ENCODE peak calls at places on chromosomes 12 and 14, in six cellular contexts. One of them, this sample, is unnamed.

GRCh38 chr14:55120466-55121144 is 8.4 kb upstream of the LGALS3 start:
- DNase-seq in breast epithelium: no peak
- DNase-seq in uterus: no peak
- DNase-seq in ovary: no peak
- DNase-seq in adrenal gland: no peak
- DNase-seq in transverse colon: peak; percentile 48
- DNase-seq in this sample: peak; percentile 41

GRCh38 chr14:54189358-54190354 is 207.2 kb upstream of the CDKN3 start:
- DNase-seq in uterus: no peak
- DNase-seq in adrenal gland: no peak
- DNase-seq in transverse colon: no peak
- DNase-seq in breast epithelium: no peak
- DNase-seq in ovary: no peak
- DNase-seq in this sample: no peak

GRCh38 chr12:19884081-19884480 is 444.8 kb downstream of the AEBP2 start:
- DNase-seq in breast epithelium: no peak
- DNase-seq in uterus: no peak
- DNase-seq in ovary: no peak
- DNase-seq in adrenal gland: no peak
- DNase-seq in transverse colon: no peak
- DNase-seq in this sample: no peak

GRCh38 chr14:40292664-40293063 is 860.4 kb upstream of the FBXO33 start:
- DNase-seq in uterus: no peak
- DNase-seq in adrenal gland: no peak
- DNase-seq in ovary: no peak
- DNase-seq in transverse colon: no peak
- DNase-seq in breast epithelium: no peak
- DNase-seq in this sample: no peak

GRCh38 chr14:99521176-99522024 is 40.2 kb downstream of the CCNK start:
- DNase-seq in breast epithelium: no peak
- DNase-seq in adrenal gland: no peak
- DNase-seq in transverse colon: no peak
- DNase-seq in uterus: no peak
- DNase-seq in ovary: no peak
- DNase-seq in this sample: no peak

GRCh38 chr12:64694130-64695078 is 64.8 kb downstream of the GNS start:
- DNase-seq in adrenal gland: no peak
- DNase-seq in ovary: no peak
- DNase-seq in transverse colon: no peak
- DNase-seq in breast epithelium: no peak
- DNase-seq in uterus: no peak
- DNase-seq in this sample: peak; percentile 14

GRCh38 chr12:46455648-46456352 is 83.2 kb upstream of the SLC38A2 start:
- DNase-seq in breast epithelium: no peak
- DNase-seq in transverse colon: no peak
- DNase-seq in ovary: no peak
- DNase-seq in uterus: no peak
- DNase-seq in adrenal gland: no peak
- DNase-seq in this sample: no peak

GRCh38 chr12:81439344-81439743 is 319.8 kb downstream of the PPFIA2 start:
- DNase-seq in uterus: no peak
- DNase-seq in transverse colon: no peak
- DNase-seq in ovary: no peak
- DNase-seq in adrenal gland: no peak
- DNase-seq in breast epithelium: no peak
- DNase-seq in this sample: no peak

GRCh38 chr14:37596790-37597189 is 1.4 kb downstream of the TTC6 start:
- DNase-seq in adrenal gland: no peak
- DNase-seq in uterus: no peak
- DNase-seq in breast epithelium: no peak
- DNase-seq in ovary: no peak
- DNase-seq in transverse colon: no peak
- DNase-seq in this sample: no peak

GRCh38 chr12:113722747-113723146 is 243.4 kb downstream of the RBM19 start:
- DNase-seq in uterus: no peak
- DNase-seq in ovary: no peak
- DNase-seq in adrenal gland: no peak
- DNase-seq in transverse colon: no peak
- DNase-seq in breast epithelium: no peak
- DNase-seq in this sample: no peak

GRCh38 chr12:5794156-5794555 is 150.9 kb downstream of the ANO2 start:
- DNase-seq in uterus: no peak
- DNase-seq in ovary: no peak
- DNase-seq in breast epithelium: no peak
- DNase-seq in adrenal gland: no peak
- DNase-seq in transverse colon: no peak
- DNase-seq in this sample: no peak

GRCh38 chr14:80618751-80619329 is 322.7 kb downstream of the CEP128 start:
- DNase-seq in uterus: no peak
- DNase-seq in adrenal gland: no peak
- DNase-seq in transverse colon: no peak
- DNase-seq in breast epithelium: no peak
- DNase-seq in ovary: no peak
- DNase-seq in this sample: no peak

GRCh38 chr12:113056381-113056630 is 224 bp upstream of the DTX1 start:
- DNase-seq in ovary: no peak
- DNase-seq in uterus: no peak
- DNase-seq in transverse colon: no peak
- DNase-seq in adrenal gland: no peak
- DNase-seq in breast epithelium: no peak
- DNase-seq in this sample: no peak

GRCh38 chr14:80585506-80585835 is 356.1 kb downstream of the CEP128 start:
- DNase-seq in adrenal gland: no peak
- DNase-seq in transverse colon: no peak
- DNase-seq in breast epithelium: no peak
- DNase-seq in ovary: no peak
- DNase-seq in uterus: no peak
- DNase-seq in this sample: no peak

GRCh38 chr12:46585854-46586621 is 213.5 kb upstream of the SLC38A2 start:
- DNase-seq in breast epithelium: no peak
- DNase-seq in adrenal gland: no peak
- DNase-seq in ovary: no peak
- DNase-seq in transverse colon: peak; percentile 62
- DNase-seq in uterus: no peak
- DNase-seq in this sample: no peak

GRCh38 chr14:90900712-90901111 is 84.5 kb upstream of the TTC7B start:
- DNase-seq in ovary: no peak
- DNase-seq in adrenal gland: no peak
- DNase-seq in transverse colon: no peak
- DNase-seq in uterus: no peak
- DNase-seq in breast epithelium: no peak
- DNase-seq in this sample: no peak

GRCh38 chr12:50387487-50387886 is 8.9 kb downstream of the FAM186A start:
- DNase-seq in breast epithelium: no peak
- DNase-seq in adrenal gland: no peak
- DNase-seq in uterus: no peak
- DNase-seq in ovary: no peak
- DNase-seq in transverse colon: no peak
- DNase-seq in this sample: no peak

GRCh38 chr14:24307575-24308341 is at the start of gene CIDEB:
- DNase-seq in transverse colon: peak; percentile 86
- DNase-seq in adrenal gland: peak; percentile 63
- DNase-seq in ovary: peak; percentile 67
- DNase-seq in uterus: no peak
- DNase-seq in breast epithelium: no peak
- DNase-seq in this sample: peak; percentile 60

GRCh38 chr12:94762259-94762942 is 112.0 kb upstream of the TMCC3 start:
- DNase-seq in transverse colon: no peak
- DNase-seq in uterus: no peak
- DNase-seq in adrenal gland: no peak
- DNase-seq in ovary: no peak
- DNase-seq in breast epithelium: no peak
- DNase-seq in this sample: no peak

GRCh38 chr12:29164477-29165163 is 15.5 kb downstream of the FAR2 start:
- DNase-seq in breast epithelium: no peak
- DNase-seq in adrenal gland: no peak
- DNase-seq in ovary: no peak
- DNase-seq in uterus: no peak
- DNase-seq in transverse colon: no peak
- DNase-seq in this sample: peak; percentile 23

GRCh38 chr14:103522649-103523582 is at the start of gene CKB:
- DNase-seq in uterus: peak; percentile 71
- DNase-seq in transverse colon: peak; percentile 83
- DNase-seq in adrenal gland: peak; percentile 70
- DNase-seq in breast epithelium: no peak
- DNase-seq in ovary: peak; percentile 88
- DNase-seq in this sample: peak; percentile 61
- TF ChIP-seq POLR2A in uterus: peak; percentile 79
- TF ChIP-seq POLR2A in transverse colon: peak; percentile 70
- TF ChIP-seq POLR2A in adrenal gland: peak; percentile 83
- TF ChIP-seq POLR2A in breast epithelium: no peak
- TF ChIP-seq POLR2A in ovary: peak; percentile 69
- TF ChIP-seq POLR2A in this sample: peak; percentile 10

DNA sequence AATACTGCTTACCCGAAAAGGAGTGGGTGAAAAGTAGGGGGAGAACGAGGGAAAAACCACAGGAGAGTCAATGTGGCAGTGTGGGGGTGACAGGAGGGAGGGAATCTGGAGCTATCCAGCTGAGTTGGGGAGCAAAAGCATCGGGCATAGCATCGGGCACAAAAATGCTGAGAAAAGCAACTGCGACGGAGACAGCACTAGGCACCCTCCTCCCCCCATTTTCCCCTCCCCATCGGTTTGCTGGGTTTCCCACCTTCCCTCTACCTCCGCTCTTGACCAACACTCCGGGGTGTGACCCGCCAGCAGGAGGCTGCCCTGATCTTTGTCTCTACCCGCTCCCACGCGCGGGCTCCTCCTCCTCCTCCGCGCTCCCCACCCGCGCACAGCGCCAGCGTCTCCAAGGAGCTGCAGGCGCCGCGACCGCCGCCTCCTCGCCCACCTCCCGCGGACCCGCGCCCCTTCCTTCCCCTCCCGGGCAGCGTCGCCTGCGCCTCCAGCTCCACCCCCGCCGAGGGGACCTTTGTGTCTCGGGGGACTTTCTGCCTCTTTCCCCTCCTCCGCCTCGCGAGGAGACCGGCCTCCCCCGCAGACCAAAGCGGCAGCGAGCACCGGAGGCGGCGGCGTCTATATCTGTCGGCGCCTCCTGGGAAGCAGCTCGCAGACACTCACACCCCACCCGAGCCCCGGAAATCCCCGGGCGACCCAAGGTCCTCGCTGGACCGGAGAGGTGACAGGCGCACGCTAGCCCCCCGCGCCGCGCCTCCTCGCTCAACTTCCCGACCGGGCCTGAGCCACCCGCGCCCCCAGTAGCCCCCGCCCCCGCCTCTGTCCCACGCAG is 939 bp downstream of the CDK17 start:
- DNase-seq in breast epithelium: peak; percentile 63
- DNase-seq in transverse colon: peak; percentile 79
- DNase-seq in uterus: peak; percentile 84
- DNase-seq in adrenal gland: peak; percentile 71
- DNase-seq in ovary: peak; percentile 81
- DNase-seq in this sample: peak; percentile 86
- TF ChIP-seq POLR2A in breast epithelium: peak; percentile 36
- TF ChIP-seq POLR2A in transverse colon: peak; percentile 60
- TF ChIP-seq POLR2A in uterus: peak; percentile 66
- TF ChIP-seq POLR2A in adrenal gland: peak; percentile 43
- TF ChIP-seq POLR2A in ovary: peak; percentile 53
- TF ChIP-seq POLR2A in this sample: peak; percentile 58

DNA sequence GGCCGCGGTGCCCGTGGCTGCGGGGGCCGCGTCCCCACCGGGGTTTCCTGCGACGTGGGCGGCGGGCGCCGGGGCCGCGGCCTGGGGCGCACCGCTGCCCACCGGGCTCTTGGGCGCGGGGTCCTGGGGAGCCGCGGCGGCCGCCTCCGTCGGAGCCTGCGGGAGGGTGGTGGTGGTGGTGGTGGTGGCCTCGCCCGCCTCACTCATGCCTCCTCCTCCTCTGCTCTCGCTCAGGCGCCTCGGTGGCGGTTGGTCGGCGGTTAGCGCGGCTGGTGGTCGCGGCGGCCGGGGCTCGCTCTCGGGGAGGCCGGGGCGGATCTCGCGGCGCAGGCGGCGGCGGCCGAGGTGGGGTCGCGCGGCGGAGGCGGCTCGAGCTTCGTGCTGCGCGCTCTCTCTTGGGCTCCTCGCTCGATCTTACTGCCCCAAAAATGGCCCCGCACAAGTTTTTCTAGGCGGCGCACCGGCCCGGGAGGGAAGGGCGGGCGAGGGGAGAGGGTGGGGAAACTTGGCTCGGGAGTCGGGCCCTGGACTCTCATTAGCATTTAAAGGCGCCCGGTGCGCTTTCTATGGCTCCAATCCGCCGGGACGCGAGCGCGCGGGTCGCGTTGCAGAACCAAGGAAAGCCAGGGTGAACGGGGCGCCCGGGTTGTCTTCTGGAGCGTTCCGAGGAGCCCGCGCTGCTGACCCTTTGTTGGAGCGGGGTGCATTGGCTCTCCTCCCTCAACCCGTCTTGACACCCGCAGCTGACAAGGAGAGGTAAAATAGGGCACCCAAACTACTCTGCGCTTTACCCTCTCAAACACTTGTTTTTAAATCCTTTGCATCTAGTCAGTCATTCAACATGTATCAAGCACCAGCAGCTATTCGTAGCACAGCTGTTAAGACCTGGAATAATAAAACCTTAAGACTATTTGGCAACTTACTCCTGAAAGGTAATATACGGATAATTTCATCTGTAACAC is at the start of gene YBX3:
- DNase-seq in breast epithelium: peak; percentile 88
- DNase-seq in uterus: peak; percentile 89
- DNase-seq in adrenal gland: peak; percentile 87
- DNase-seq in transverse colon: peak; percentile 88
- DNase-seq in ovary: peak; percentile 89
- DNase-seq in this sample: peak; percentile 83
- TF ChIP-seq POLR2A in breast epithelium: peak; percentile 45
- TF ChIP-seq POLR2A in uterus: peak; percentile 69
- TF ChIP-seq POLR2A in adrenal gland: peak; percentile 40
- TF ChIP-seq POLR2A in transverse colon: peak; percentile 24
- TF ChIP-seq POLR2A in ovary: peak; percentile 68
- TF ChIP-seq POLR2A in this sample: no peak

GRCh38 chr14:70897475-70897874 is 9.8 kb upstream of the PCNX1 start:
- DNase-seq in adrenal gland: no peak
- DNase-seq in breast epithelium: no peak
- DNase-seq in transverse colon: no peak
- DNase-seq in ovary: no peak
- DNase-seq in uterus: no peak
- DNase-seq in this sample: no peak
- TF ChIP-seq POLR2A in adrenal gland: no peak
- TF ChIP-seq POLR2A in breast epithelium: no peak
- TF ChIP-seq POLR2A in transverse colon: no peak
- TF ChIP-seq POLR2A in ovary: no peak
- TF ChIP-seq POLR2A in uterus: no peak
- TF ChIP-seq POLR2A in this sample: no peak

This sample was measured in erythroblast.